ENCODE peak calls at places on chromosomes 2 and 18, in six cellular contexts. R is thoracic aorta, G is DND-41, E is H9, P is tibial artery, I is right lobe of liver. J is an unnamed sample.

GRCh38 chr2:119407430-119408220 is 24.0 kb upstream of the TMEM37 start:
- DNase-seq in R (no peak), G (peak; percentile 45), E (peak; percentile 59), P (no peak), I (peak; percentile 64), J (no peak)

GRCh38 chr18:36401462-36401861 is 103.9 kb downstream of the FHOD3 start:
- DNase-seq in R (no peak), G (no peak), E (no peak), P (no peak), I (no peak), J (no peak)

GRCh38 chr2:196697825-196698224 is 58.3 kb downstream of the CCDC150 start:
- DNase-seq in R (no peak), G (no peak), E (no peak), P (no peak), I (no peak), J (no peak)

GRCh38 chr2:73979021-73979420 is 5.7 kb upstream of the TET3 start:
- DNase-seq in R (no peak), G (peak; percentile 83), E (peak; percentile 76), P (no peak), I (no peak), J (no peak)

GRCh38 chr2:3423492-3424170 is 44.1 kb downstream of the TRAPPC12 start:
- DNase-seq in R (peak; percentile 17), G (peak; percentile 68), E (peak; percentile 79), P (peak; percentile 75), I (peak; percentile 74), J (no peak)

GRCh38 chr2:25336446-25336845 is 5.3 kb downstream of the DNMT3A start:
- DNase-seq in R (no peak), G (no peak), E (no peak), P (no peak), I (no peak), J (no peak)

GRCh38 chr2:175734679-175735078 is 267.4 kb downstream of the LNPK start:
- DNase-seq in R (no peak), G (no peak), E (no peak), P (no peak), I (no peak), J (no peak)

GRCh38 chr2:6880200-6880733 is 2.7 kb downstream of the RSAD2 start:
- DNase-seq in R (no peak), G (peak; percentile 80), E (no peak), P (no peak), I (no peak), J (no peak)

GRCh38 chr18:26482567-26482966 is 65.8 kb downstream of the KCTD1 start:
- DNase-seq in R (no peak), G (no peak), E (peak; percentile 85), P (no peak), I (no peak), J (no peak)

GRCh38 chr2:53593891-53594585 is 173.6 kb upstream of the CHAC2 start:
- DNase-seq in R (no peak), G (no peak), E (no peak), P (no peak), I (no peak), J (no peak)

GRCh38 chr18:25724121-25724520 is 366.3 kb downstream of the SS18 start:
- DNase-seq in R (no peak), G (no peak), E (no peak), P (no peak), I (no peak), J (no peak)

GRCh38 chr2:164717000-164717597 is 95.8 kb upstream of the GRB14 start:
- DNase-seq in R (no peak), G (no peak), E (no peak), P (no peak), I (no peak), J (no peak)

GRCh38 chr2:187982668-187983067 is 309.0 kb upstream of the GULP1 start:
- DNase-seq in R (no peak), G (no peak), E (no peak), P (no peak), I (peak; percentile 66), J (no peak)

GRCh38 chr2:30306522-30306921 is 75.2 kb downstream of the LBH start:
- DNase-seq in R (no peak), G (no peak), E (no peak), P (no peak), I (no peak), J (no peak)

GRCh38 chr2:81436256-81436655 is 1131.7 kb upstream of the LRRTM1 start:
- DNase-seq in R (no peak), G (no peak), E (no peak), P (no peak), I (no peak), J (no peak)

GRCh38 chr2:215466097-215466909 is 30.4 kb upstream of the FN1 start:
- DNase-seq in R (no peak), G (no peak), E (no peak), P (no peak), I (no peak), J (no peak)

GRCh38 chr2:88188741-88189140 is 18.6 kb downstream of the THNSL2 start:
- DNase-seq in R (no peak), G (no peak), E (no peak), P (no peak), I (no peak), J (no peak)

GRCh38 chr2:215171826-215172225 is 33.4 kb upstream of the ABCA12 start:
- DNase-seq in R (no peak), G (no peak), E (no peak), P (no peak), I (no peak), J (no peak)

GRCh38 chr18:45715212-45715780 is 8.7 kb upstream of the SLC14A1 start:
- DNase-seq in R (no peak), G (no peak), E (no peak), P (no peak), I (no peak), J (no peak)

GRCh38 chr2:199480966-199481365 is 23.2 kb upstream of the SATB2 start:
- DNase-seq in R (no peak), G (no peak), E (no peak), P (no peak), I (no peak), J (no peak)

GRCh38 chr2:242064364-242065250 is 195.1 kb downstream of the RTP5 start:
- DNase-seq in R (no peak), G (no peak), E (no peak), P (no peak), I (no peak), J (no peak)

GRCh38 chr2:240933966-240934700 is 28.0 kb downstream of the CROCC2 start:
- DNase-seq in R (no peak), G (no peak), E (peak; percentile 18), P (peak; percentile 62), I (peak; percentile 22), J (no peak)

GRCh38 chr2:19868705-19869550 is 32.9 kb downstream of the TTC32 start:
- DNase-seq in R (no peak), G (no peak), E (peak; percentile 73), P (peak; percentile 72), I (no peak), J (peak; percentile 68)

GRCh38 chr2:101741775-101742520 is 44.4 kb downstream of the MAP4K4 start:
- DNase-seq in R (no peak), G (no peak), E (peak; percentile 76), P (no peak), I (no peak), J (no peak)

GRCh38 chr2:157809212-157809611 is 66.9 kb downstream of the ACVR1 start:
- DNase-seq in R (no peak), G (no peak), E (no peak), P (no peak), I (no peak), J (no peak)

GRCh38 chr2:151483546-151483945 is 73.8 kb downstream of the RIF1 start:
- DNase-seq in R (no peak), G (no peak), E (no peak), P (no peak), I (no peak), J (no peak)

GRCh38 chr2:151967829-151968722 is 130.8 kb downstream of the CACNB4 start:
- DNase-seq in R (no peak), G (no peak), E (no peak), P (no peak), I (no peak), J (no peak)

GRCh38 chr2:237118731-237119130 is 33.0 kb downstream of the COPS8 start:
- DNase-seq in R (no peak), G (no peak), E (no peak), P (no peak), I (no peak), J (no peak)

GRCh38 chr2:152409691-152410597 is 75.0 kb downstream of the FMNL2 start:
- DNase-seq in R (no peak), G (no peak), E (no peak), P (no peak), I (no peak), J (no peak)

GRCh38 chr2:68653538-68653982 is 10.2 kb downstream of the PROKR1 start:
- DNase-seq in R (no peak), G (peak; percentile 72), E (no peak), P (no peak), I (no peak), J (no peak)

GRCh38 chr18:9150116-9150515 is 13.5 kb downstream of the ANKRD12 start:
- DNase-seq in R (no peak), G (no peak), E (no peak), P (no peak), I (no peak), J (no peak)

DNA sequence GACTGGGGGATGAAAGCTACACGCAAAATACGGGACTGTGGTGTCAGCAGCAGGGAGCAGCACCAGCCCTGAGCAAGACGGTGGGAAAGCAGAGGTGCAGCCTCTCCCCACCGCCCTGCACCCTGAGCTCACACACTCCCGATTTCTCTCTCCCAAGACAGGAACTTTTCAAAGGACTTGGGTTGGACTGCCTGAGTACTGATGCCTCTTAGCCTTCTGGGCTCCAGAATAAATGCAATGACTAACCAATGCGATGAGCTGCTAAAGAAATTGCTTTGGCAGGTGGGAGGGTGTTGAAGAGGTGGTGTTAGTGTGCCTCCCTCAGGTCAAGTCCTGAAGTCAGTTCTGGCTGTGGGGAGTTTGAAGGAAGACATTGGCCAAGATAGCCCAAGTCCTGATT is 9.6 kb downstream of the TRIM54 start:
- DNase-seq in R (no peak), G (no peak), E (peak; percentile 68), P (no peak), I (no peak), J (no peak)
- H3K4me1 ChIP-seq in R (no peaks in the 10 kb centered on the region), G (no peaks in the 10 kb centered on the region), E (no peaks in the 10 kb centered on the region), P (no peaks in the 10 kb centered on the region), I (no peaks in the 10 kb centered on the region), J (no peaks in the 10 kb centered on the region)

GRCh38 chr2:234997389-234997788 is 45.6 kb downstream of the SH3BP4 start:
- DNase-seq in R (no peak), G (no peak), E (no peak), P (no peak), I (no peak), J (no peak)
- H3K4me1 ChIP-seq in R (peaks cover 22% of the 10 kb centered on the region), G (no peaks in the 10 kb centered on the region), E (peaks cover 8% of the 10 kb centered on the region), P (peaks cover 55% of the 10 kb centered on the region), I (no peaks in the 10 kb centered on the region), J (peaks cover 3% of the 10 kb centered on the region)

GRCh38 chr2:113216321-113216720 is 42.5 kb downstream of the PSD4 start:
- DNase-seq in R (no peak), G (no peak), E (no peak), P (no peak), I (no peak), J (no peak)
- H3K4me1 ChIP-seq in R (peaks cover 7% of the 10 kb centered on the region), G (no peaks in the 10 kb centered on the region), E (no peaks in the 10 kb centered on the region), P (peaks cover 3% of the 10 kb centered on the region), I (no peaks in the 10 kb centered on the region), J (no peaks in the 10 kb centered on the region)

GRCh38 chr2:48445091-48445725 is 84.7 kb upstream of the STON1 start:
- DNase-seq in R (no peak), G (no peak), E (no peak), P (no peak), I (no peak), J (no peak)
- H3K4me1 ChIP-seq in R (peaks cover 53% of the 10 kb centered on the region), G (peaks cover 59% of the 10 kb centered on the region), E (peaks cover 9% of the 10 kb centered on the region), P (peaks cover 48% of the 10 kb centered on the region), I (no peaks in the 10 kb centered on the region), J (no peaks in the 10 kb centered on the region)

J was measured in ascending aorta.